ENCODE peak calls at places on chromosome 11, in seven cellular contexts. R, N, P, F, O, Y and A are unnamed samples.

GRCh38 chr11:101707477-101707876 is 123.7 kb upstream of the TRPC6 start:
- DNase-seq in F (no peak), N (no peak), P (no peak), Y (no peak), O (no peak), R (no peak), A (no peak)

GRCh38 chr11:808427-809286 is 1.1 kb upstream of the RPLP2 start:
- DNase-seq in R (no peak), Y (no peak), P (no peak), O (no peak), N (peak), F (no peak), A (no peak)

GRCh38 chr11:48093795-48094642 is 113.7 kb downstream of the PTPRJ start:
- DNase-seq in P (no peak), R (peak), N (no peak), O (peak), F (no peak), Y (no peak), A (no peak)

GRCh38 chr11:119340335-119341221 is at the start of gene C1QTNF5:
- DNase-seq in P (peak), N (no peak), F (no peak), R (peak), Y (no peak), O (no peak), A (no peak)

GRCh38 chr11:74057251-74058151 is 48.6 kb upstream of the UCP3 start:
- DNase-seq in P (peak), Y (no peak), F (no peak), O (no peak), N (no peak), R (no peak), A (no peak)

GRCh38 chr11:128156486-128156885 is 430.9 kb downstream of the ETS1 start:
- DNase-seq in R (no peak), N (no peak), Y (no peak), F (no peak), O (no peak), P (no peak), A (no peak)

GRCh38 chr11:57779275-57779674 is 17.7 kb downstream of the CTNND1 start:
- DNase-seq in R (no peak), N (no peak), F (no peak), P (peak), O (no peak), Y (no peak), A (no peak)

GRCh38 chr11:32884023-32884422 is 8.6 kb upstream of the QSER1 start:
- DNase-seq in Y (no peak), O (no peak), P (no peak), F (no peak), N (no peak), R (no peak), A (no peak)

GRCh38 chr11:87421422-87421821 is 383.7 kb downstream of the TMEM135 start:
- DNase-seq in Y (peak), F (no peak), O (peak), N (no peak), P (peak), R (peak), A (no peak)

GRCh38 chr11:63805844-63806415 is 7.3 kb upstream of the SPINDOC start:
- DNase-seq in P (no peak), O (no peak), Y (no peak), F (no peak), N (no peak), R (no peak), A (no peak)

GRCh38 chr11:105720096-105720495 is 110.2 kb downstream of the GRIA4 start:
- DNase-seq in R (no peak), P (no peak), Y (no peak), O (no peak), F (no peak), N (no peak), A (no peak)

GRCh38 chr11:2378527-2379210 is 1.6 kb downstream of the CD81 start:
- DNase-seq in O (no peak), Y (no peak), N (no peak), F (no peak), R (no peak), P (peak), A (no peak)

GRCh38 chr11:5556596-5557188 is 8.4 kb upstream of the OR52H1 start:
- DNase-seq in O (no peak), R (no peak), P (no peak), Y (no peak), N (no peak), F (no peak), A (no peak)

GRCh38 chr11:111725621-111726020 is 40.6 kb downstream of the PPP2R1B start:
- DNase-seq in F (no peak), Y (no peak), R (no peak), P (no peak), N (no peak), O (no peak), A (no peak)

GRCh38 chr11:67276821-67277230 is 10.6 kb downstream of the GRK2 start:
- DNase-seq in O (no peak), P (peak), Y (no peak), N (peak), F (no peak), R (peak), A (no peak)

GRCh38 chr11:63375434-63375833 is 5.8 kb downstream of the SLC22A9 start:
- DNase-seq in N (no peak), F (no peak), O (no peak), R (no peak), P (peak), Y (no peak), A (no peak)

GRCh38 chr11:3134651-3135490 is 30.2 kb downstream of the OSBPL5 start:
- DNase-seq in O (no peak), N (peak), P (no peak), F (no peak), R (no peak), Y (no peak), A (no peak)

GRCh38 chr11:126538071-126538470 is 182.6 kb downstream of the ST3GAL4 start:
- DNase-seq in P (no peak), F (no peak), R (no peak), N (no peak), Y (no peak), O (no peak), A (no peak)

GRCh38 chr11:61577383-61578118 is 3.3 kb downstream of the SYT7 start:
- DNase-seq in O (no peak), R (no peak), F (no peak), Y (no peak), N (no peak), P (no peak), A (no peak)

GRCh38 chr11:12331239-12331874 is 46.0 kb upstream of the PARVA start:
- DNase-seq in O (peak), Y (peak), F (peak), P (peak), R (peak), N (peak), A (no peak)

GRCh38 chr11:6405039-6405667 is 13.7 kb downstream of the APBB1 start:
- DNase-seq in Y (no peak), R (no peak), N (no peak), O (no peak), F (no peak), P (no peak), A (no peak)

GRCh38 chr11:107702723-107703122 is 9.1 kb downstream of the SLN start:
- DNase-seq in F (no peak), P (peak), Y (no peak), N (no peak), R (no peak), O (no peak), A (no peak)

GRCh38 chr11:25902476-25902875 is 429.5 kb upstream of the ANO3 start:
- DNase-seq in Y (no peak), F (no peak), P (no peak), O (no peak), N (no peak), R (no peak), A (no peak)

GRCh38 chr11:5280582-5281102 is 10.9 kb upstream of the HBE1 start:
- DNase-seq in N (no peak), O (peak), F (no peak), R (peak), Y (no peak), P (peak), A (no peak)

GRCh38 chr11:877565-877964 is 33.0 kb downstream of the CHID1 start:
- DNase-seq in Y (no peak), N (no peak), F (no peak), P (peak), O (no peak), R (no peak), A (no peak)